ENCODE peak calls at places on chromosomes 16 and 17, in seven cellular contexts. One of them, this sample, is unnamed.

GRCh38 chr17:2776589-2777241 is 19.5 kb upstream of the RAP1GAP2 start:
- DNase-seq in activated naive CD8-positive, alpha-beta T cell treated with anti-CD3 and anti-CD28 coated beads for 36 hours: peak
- DNase-seq in GM12878: no peak
- DNase-seq in COR-L47: peak
- DNase-seq in AG08396: no peak
- DNase-seq in effector memory CD4-positive, alpha-beta T cell: no peak
- DNase-seq in HuH-7: peak
- DNase-seq in this sample: peak

GRCh38 chr16:23148166-23148512 is 1.1 kb downstream of the USP31 start:
- DNase-seq in COR-L47: no peak
- DNase-seq in effector memory CD4-positive, alpha-beta T cell: no peak
- DNase-seq in activated naive CD8-positive, alpha-beta T cell treated with anti-CD3 and anti-CD28 coated beads for 36 hours: no peak
- DNase-seq in GM12878: no peak
- DNase-seq in AG08396: no peak
- DNase-seq in HuH-7: no peak
- DNase-seq in this sample: no peak

GRCh38 chr16:79595261-79595660 is 5.3 kb downstream of the MAF start:
- DNase-seq in GM12878: no peak
- DNase-seq in effector memory CD4-positive, alpha-beta T cell: no peak
- DNase-seq in AG08396: no peak
- DNase-seq in HuH-7: no peak
- DNase-seq in activated naive CD8-positive, alpha-beta T cell treated with anti-CD3 and anti-CD28 coated beads for 36 hours: no peak
- DNase-seq in COR-L47: no peak
- DNase-seq in this sample: no peak

GRCh38 chr17:75181608-75182318 is 996 bp downstream of the SUMO2 start:
- DNase-seq in HuH-7: no peak
- DNase-seq in AG08396: peak
- DNase-seq in activated naive CD8-positive, alpha-beta T cell treated with anti-CD3 and anti-CD28 coated beads for 36 hours: peak
- DNase-seq in GM12878: no peak
- DNase-seq in effector memory CD4-positive, alpha-beta T cell: peak
- DNase-seq in COR-L47: no peak
- DNase-seq in this sample: peak

GRCh38 chr17:36742267-36743000 is 141.1 kb downstream of the MRM1 start:
- DNase-seq in COR-L47: peak
- DNase-seq in GM12878: no peak
- DNase-seq in effector memory CD4-positive, alpha-beta T cell: no peak
- DNase-seq in AG08396: no peak
- DNase-seq in HuH-7: no peak
- DNase-seq in activated naive CD8-positive, alpha-beta T cell treated with anti-CD3 and anti-CD28 coated beads for 36 hours: no peak
- DNase-seq in this sample: peak

GRCh38 chr17:27793168-27793905 is 7.0 kb downstream of the NOS2 start:
- DNase-seq in HuH-7: peak
- DNase-seq in COR-L47: peak
- DNase-seq in GM12878: no peak
- DNase-seq in AG08396: peak
- DNase-seq in activated naive CD8-positive, alpha-beta T cell treated with anti-CD3 and anti-CD28 coated beads for 36 hours: peak
- DNase-seq in effector memory CD4-positive, alpha-beta T cell: no peak
- DNase-seq in this sample: peak

GRCh38 chr17:68661265-68662036 is 60.3 kb upstream of the FAM20A start:
- DNase-seq in HuH-7: no peak
- DNase-seq in GM12878: no peak
- DNase-seq in AG08396: no peak
- DNase-seq in activated naive CD8-positive, alpha-beta T cell treated with anti-CD3 and anti-CD28 coated beads for 36 hours: no peak
- DNase-seq in COR-L47: no peak
- DNase-seq in effector memory CD4-positive, alpha-beta T cell: no peak
- DNase-seq in this sample: no peak

GRCh38 chr17:40605301-40605700 is 40.0 kb upstream of the CCR7 start:
- DNase-seq in GM12878: no peak
- DNase-seq in HuH-7: no peak
- DNase-seq in COR-L47: no peak
- DNase-seq in AG08396: no peak
- DNase-seq in effector memory CD4-positive, alpha-beta T cell: peak
- DNase-seq in activated naive CD8-positive, alpha-beta T cell treated with anti-CD3 and anti-CD28 coated beads for 36 hours: peak
- DNase-seq in this sample: no peak

GRCh38 chr16:48203974-48204824 is 39.9 kb upstream of the LONP2 start:
- DNase-seq in HuH-7: peak
- DNase-seq in effector memory CD4-positive, alpha-beta T cell: no peak
- DNase-seq in AG08396: no peak
- DNase-seq in COR-L47: no peak
- DNase-seq in GM12878: no peak
- DNase-seq in activated naive CD8-positive, alpha-beta T cell treated with anti-CD3 and anti-CD28 coated beads for 36 hours: no peak
- DNase-seq in this sample: no peak

GRCh38 chr16:11706180-11706742 is 36.4 kb downstream of the TXNDC11 start:
- DNase-seq in activated naive CD8-positive, alpha-beta T cell treated with anti-CD3 and anti-CD28 coated beads for 36 hours: no peak
- DNase-seq in effector memory CD4-positive, alpha-beta T cell: no peak
- DNase-seq in GM12878: no peak
- DNase-seq in AG08396: no peak
- DNase-seq in HuH-7: no peak
- DNase-seq in COR-L47: no peak
- DNase-seq in this sample: no peak

GRCh38 chr16:62664566-62664965 is 628.3 kb upstream of the CDH8 start:
- DNase-seq in activated naive CD8-positive, alpha-beta T cell treated with anti-CD3 and anti-CD28 coated beads for 36 hours: no peak
- DNase-seq in AG08396: no peak
- DNase-seq in COR-L47: no peak
- DNase-seq in HuH-7: no peak
- DNase-seq in GM12878: no peak
- DNase-seq in effector memory CD4-positive, alpha-beta T cell: no peak
- DNase-seq in this sample: no peak

GRCh38 chr16:54342001-54342776 is 55.6 kb upstream of the IRX3 start:
- DNase-seq in AG08396: no peak
- DNase-seq in GM12878: no peak
- DNase-seq in activated naive CD8-positive, alpha-beta T cell treated with anti-CD3 and anti-CD28 coated beads for 36 hours: no peak
- DNase-seq in HuH-7: no peak
- DNase-seq in COR-L47: no peak
- DNase-seq in effector memory CD4-positive, alpha-beta T cell: no peak
- DNase-seq in this sample: no peak

GRCh38 chr16:3654249-3654991 is at the start of gene DNASE1:
- DNase-seq in COR-L47: no peak
- DNase-seq in GM12878: peak
- DNase-seq in activated naive CD8-positive, alpha-beta T cell treated with anti-CD3 and anti-CD28 coated beads for 36 hours: peak
- DNase-seq in HuH-7: peak
- DNase-seq in effector memory CD4-positive, alpha-beta T cell: no peak
- DNase-seq in AG08396: peak
- DNase-seq in this sample: peak

GRCh38 chr16:70495425-70496182 is 27.8 kb downstream of the COG4 start:
- DNase-seq in HuH-7: no peak
- DNase-seq in GM12878: no peak
- DNase-seq in effector memory CD4-positive, alpha-beta T cell: no peak
- DNase-seq in activated naive CD8-positive, alpha-beta T cell treated with anti-CD3 and anti-CD28 coated beads for 36 hours: no peak
- DNase-seq in AG08396: no peak
- DNase-seq in COR-L47: no peak
- DNase-seq in this sample: no peak

GRCh38 chr16:83835972-83836566 is 28.3 kb downstream of the HSBP1 start:
- DNase-seq in GM12878: no peak
- DNase-seq in effector memory CD4-positive, alpha-beta T cell: no peak
- DNase-seq in COR-L47: peak
- DNase-seq in activated naive CD8-positive, alpha-beta T cell treated with anti-CD3 and anti-CD28 coated beads for 36 hours: no peak
- DNase-seq in AG08396: peak
- DNase-seq in HuH-7: no peak
- DNase-seq in this sample: peak

GRCh38 chr16:9666834-9667480 is 515.3 kb downstream of the GRIN2A start:
- DNase-seq in activated naive CD8-positive, alpha-beta T cell treated with anti-CD3 and anti-CD28 coated beads for 36 hours: no peak
- DNase-seq in HuH-7: no peak
- DNase-seq in effector memory CD4-positive, alpha-beta T cell: no peak
- DNase-seq in AG08396: no peak
- DNase-seq in GM12878: no peak
- DNase-seq in COR-L47: no peak
- DNase-seq in this sample: peak

GRCh38 chr16:88999457-89000206 is 22.6 kb upstream of the CBFA2T3 start:
- DNase-seq in activated naive CD8-positive, alpha-beta T cell treated with anti-CD3 and anti-CD28 coated beads for 36 hours: peak
- DNase-seq in GM12878: no peak
- DNase-seq in effector memory CD4-positive, alpha-beta T cell: no peak
- DNase-seq in COR-L47: no peak
- DNase-seq in HuH-7: no peak
- DNase-seq in AG08396: no peak
- DNase-seq in this sample: peak

GRCh38 chr17:59513934-59514841 is 51.2 kb upstream of the DHX40 start:
- DNase-seq in activated naive CD8-positive, alpha-beta T cell treated with anti-CD3 and anti-CD28 coated beads for 36 hours: no peak
- DNase-seq in GM12878: no peak
- DNase-seq in COR-L47: peak
- DNase-seq in AG08396: peak
- DNase-seq in HuH-7: peak
- DNase-seq in effector memory CD4-positive, alpha-beta T cell: no peak
- DNase-seq in this sample: peak

GRCh38 chr17:71740866-71741265 is 380.0 kb upstream of the SOX9 start:
- DNase-seq in HuH-7: no peak
- DNase-seq in activated naive CD8-positive, alpha-beta T cell treated with anti-CD3 and anti-CD28 coated beads for 36 hours: no peak
- DNase-seq in effector memory CD4-positive, alpha-beta T cell: no peak
- DNase-seq in COR-L47: no peak
- DNase-seq in AG08396: no peak
- DNase-seq in GM12878: no peak
- DNase-seq in this sample: no peak

GRCh38 chr17:9934354-9934753 is 29.3 kb upstream of the RCVRN start:
- DNase-seq in HuH-7: no peak
- DNase-seq in COR-L47: no peak
- DNase-seq in AG08396: no peak
- DNase-seq in GM12878: no peak
- DNase-seq in effector memory CD4-positive, alpha-beta T cell: no peak
- DNase-seq in activated naive CD8-positive, alpha-beta T cell treated with anti-CD3 and anti-CD28 coated beads for 36 hours: no peak
- DNase-seq in this sample: no peak

GRCh38 chr17:38415250-38416194 is 12.7 kb upstream of the ARHGAP23 start:
- DNase-seq in GM12878: peak
- DNase-seq in HuH-7: peak
- DNase-seq in effector memory CD4-positive, alpha-beta T cell: no peak
- DNase-seq in activated naive CD8-positive, alpha-beta T cell treated with anti-CD3 and anti-CD28 coated beads for 36 hours: peak
- DNase-seq in AG08396: peak
- DNase-seq in COR-L47: peak
- DNase-seq in this sample: peak

GRCh38 chr16:80254970-80255369 is 285.8 kb upstream of the DYNLRB2 start:
- DNase-seq in effector memory CD4-positive, alpha-beta T cell: no peak
- DNase-seq in GM12878: no peak
- DNase-seq in HuH-7: no peak
- DNase-seq in COR-L47: no peak
- DNase-seq in AG08396: no peak
- DNase-seq in activated naive CD8-positive, alpha-beta T cell treated with anti-CD3 and anti-CD28 coated beads for 36 hours: no peak
- DNase-seq in this sample: no peak

GRCh38 chr17:19000531-19001011 is 4.0 kb downstream of the FAM83G start:
- DNase-seq in effector memory CD4-positive, alpha-beta T cell: no peak
- DNase-seq in activated naive CD8-positive, alpha-beta T cell treated with anti-CD3 and anti-CD28 coated beads for 36 hours: no peak
- DNase-seq in COR-L47: no peak
- DNase-seq in AG08396: no peak
- DNase-seq in HuH-7: no peak
- DNase-seq in GM12878: no peak
- DNase-seq in this sample: no peak

GRCh38 chr17:79855331-79856124 is 16.3 kb upstream of the CBX4 start:
- DNase-seq in activated naive CD8-positive, alpha-beta T cell treated with anti-CD3 and anti-CD28 coated beads for 36 hours: no peak
- DNase-seq in COR-L47: no peak
- DNase-seq in HuH-7: no peak
- DNase-seq in AG08396: no peak
- DNase-seq in effector memory CD4-positive, alpha-beta T cell: no peak
- DNase-seq in GM12878: no peak
- DNase-seq in this sample: no peak